ENCODE peak calls at places on chromosomes 12 and 14, in six cellular contexts. H, P, F, M, D and B are unnamed samples.

GRCh38 chr14:67620217-67620789 is 583 bp downstream of the ARG2 start:
- DNase-seq in H (peak), P (no peak), F (no peak), M (peak), D (no peak), B (peak)

GRCh38 chr12:19402743-19403400 is 36.4 kb upstream of the AEBP2 start:
- DNase-seq in H (no peak), P (no peak), F (no peak), M (no peak), D (peak), B (no peak)

GRCh38 chr12:67546718-67547117 is 101.8 kb upstream of the DYRK2 start:
- DNase-seq in H (no peak), P (no peak), F (no peak), M (no peak), D (no peak), B (no peak)

GRCh38 chr12:57733928-57734327 is 4.6 kb downstream of the AGAP2 start:
- DNase-seq in H (no peak), P (no peak), F (no peak), M (no peak), D (no peak), B (no peak)

GRCh38 chr14:60819575-60819974 is 85.0 kb downstream of the MNAT1 start:
- DNase-seq in H (no peak), P (no peak), F (no peak), M (no peak), D (no peak), B (no peak)

GRCh38 chr12:123449103-123449736 is 8.7 kb upstream of the SNRNP35 start:
- DNase-seq in H (no peak), P (no peak), F (no peak), M (no peak), D (no peak), B (no peak)

GRCh38 chr12:102948941-102949352 is 8.5 kb upstream of the ASCL1 start:
- DNase-seq in H (peak), P (peak), F (no peak), M (no peak), D (no peak), B (no peak)

GRCh38 chr12:132866251-132866828 is 21.1 kb downstream of the CHFR start:
- DNase-seq in H (no peak), P (no peak), F (no peak), M (no peak), D (no peak), B (no peak)

GRCh38 chr12:110079477-110080400 is 31.4 kb upstream of the C12orf76 start:
- DNase-seq in H (no peak), P (no peak), F (peak), M (peak), D (peak), B (no peak)

GRCh38 chr14:30227871-30228270 is 300.2 kb upstream of the PRKD1 start:
- DNase-seq in H (no peak), P (no peak), F (no peak), M (no peak), D (no peak), B (no peak)

GRCh38 chr12:89556976-89557375 is 31.1 kb upstream of the POC1B start:
- DNase-seq in H (no peak), P (no peak), F (no peak), M (no peak), D (no peak), B (no peak)

GRCh38 chr12:99453831-99454538 is 193.6 kb upstream of the GARIN6 start:
- DNase-seq in H (no peak), P (no peak), F (no peak), M (no peak), D (no peak), B (no peak)

GRCh38 chr14:75655235-75655634 is 5.4 kb downstream of the ERG28 start:
- DNase-seq in H (no peak), P (no peak), F (no peak), M (no peak), D (no peak), B (no peak)

GRCh38 chr12:124778411-124778810 is 85.3 kb downstream of the SCARB1 start:
- DNase-seq in H (peak), P (no peak), F (no peak), M (no peak), D (no peak), B (no peak)

GRCh38 chr14:89000007-89000942 is 175.8 kb downstream of the TTC8 start:
- DNase-seq in H (peak), P (no peak), F (no peak), M (no peak), D (peak), B (no peak)

GRCh38 chr14:38404100-38404541 is 148.2 kb upstream of the CLEC14A start:
- DNase-seq in H (no peak), P (no peak), F (no peak), M (no peak), D (no peak), B (no peak)

GRCh38 chr14:37865719-37866549 is 270.5 kb downstream of the TTC6 start:
- DNase-seq in H (no peak), P (no peak), F (no peak), M (no peak), D (no peak), B (no peak)

GRCh38 chr14:69358233-69358963 is 39.7 kb downstream of the ERH start:
- DNase-seq in H (peak), P (no peak), F (no peak), M (peak), D (no peak), B (no peak)

GRCh38 chr12:19688489-19688888 is 249.2 kb downstream of the AEBP2 start:
- DNase-seq in H (no peak), P (no peak), F (no peak), M (no peak), D (no peak), B (no peak)

GRCh38 chr12:100141998-100142850 is 450 bp downstream of the BLTP3B start:
- DNase-seq in H (peak), P (no peak), F (peak), M (peak), D (peak), B (no peak)

GRCh38 chr14:55807536-55807935 is 227.5 kb downstream of the KTN1 start:
- DNase-seq in H (no peak), P (no peak), F (no peak), M (no peak), D (no peak), B (no peak)

DNA sequence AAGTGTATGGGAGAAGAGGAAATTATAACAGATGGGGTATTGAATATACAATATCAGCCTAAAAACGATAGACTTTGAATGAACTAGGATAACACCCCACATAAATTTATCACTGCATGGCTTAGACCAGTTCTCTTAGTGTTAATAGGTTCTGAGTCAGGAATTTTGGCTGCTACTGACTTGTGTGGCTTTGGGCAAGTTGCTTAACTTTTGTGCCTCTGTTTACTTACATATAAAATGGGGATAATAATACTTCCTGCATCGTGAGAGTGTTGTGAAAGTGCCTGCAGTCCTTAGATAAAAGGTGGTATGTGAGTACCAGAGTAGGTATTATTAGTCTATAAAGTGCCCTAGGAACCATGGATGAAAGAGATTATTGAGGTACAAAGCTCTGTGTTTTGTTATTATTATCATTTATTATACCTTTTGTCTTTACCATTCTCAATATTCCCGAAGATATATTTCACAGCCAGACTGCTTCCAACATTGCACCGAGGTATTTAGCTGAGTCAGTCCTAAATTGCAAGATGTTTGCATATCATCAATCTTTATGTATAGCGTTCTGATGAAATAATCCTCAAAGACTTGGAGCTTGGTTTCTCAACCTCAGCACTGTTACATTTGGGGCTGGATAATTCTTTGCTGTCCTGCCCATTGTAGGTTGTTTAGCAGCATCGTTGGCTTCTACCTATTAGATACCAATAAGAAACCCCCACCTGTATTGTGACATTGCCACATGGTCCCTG is 2.3 kb upstream of the PAWR start:
- DNase-seq in H (no peak), P (no peak), F (no peak), M (no peak), D (no peak), B (no peak)
- H3K4me3 ChIP-seq in H (peak), P (peak), F (no peak), M (no peak), D (no peak), B (peak)

DNA sequence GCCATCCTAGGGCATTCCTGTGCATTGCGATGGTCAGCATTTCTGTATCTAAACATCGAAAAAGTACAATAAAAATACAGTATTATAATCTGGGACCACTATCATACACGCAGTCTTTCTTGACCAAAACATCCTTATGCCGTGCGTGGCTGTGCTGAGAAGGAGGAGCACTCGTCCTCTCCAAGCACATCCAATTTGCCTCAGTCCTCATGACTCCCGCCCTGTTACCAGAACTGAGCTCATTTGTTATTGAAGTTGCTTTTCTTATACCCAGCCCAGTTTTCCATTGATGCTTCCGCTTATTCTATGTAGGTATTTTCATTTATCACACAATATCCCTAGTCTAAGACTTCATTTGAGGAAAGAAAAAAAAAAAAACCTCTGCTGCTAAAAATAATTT is 237.0 kb upstream of the PLEKHG7 start:
- DNase-seq in H (no peak), P (no peak), F (no peak), M (no peak), D (no peak), B (no peak)
- H3K4me3 ChIP-seq in H (no peak), P (no peak), F (no peak), M (no peak), D (no peak), B (no peak)

GRCh38 chr12:91182664-91183455 is at the start of gene DCN:
- DNase-seq in H (no peak), P (no peak), F (no peak), M (no peak), D (no peak), B (no peak)
- H3K4me3 ChIP-seq in H (no peak), P (no peak), F (no peak), M (peak), D (peak), B (peak)

DNA sequence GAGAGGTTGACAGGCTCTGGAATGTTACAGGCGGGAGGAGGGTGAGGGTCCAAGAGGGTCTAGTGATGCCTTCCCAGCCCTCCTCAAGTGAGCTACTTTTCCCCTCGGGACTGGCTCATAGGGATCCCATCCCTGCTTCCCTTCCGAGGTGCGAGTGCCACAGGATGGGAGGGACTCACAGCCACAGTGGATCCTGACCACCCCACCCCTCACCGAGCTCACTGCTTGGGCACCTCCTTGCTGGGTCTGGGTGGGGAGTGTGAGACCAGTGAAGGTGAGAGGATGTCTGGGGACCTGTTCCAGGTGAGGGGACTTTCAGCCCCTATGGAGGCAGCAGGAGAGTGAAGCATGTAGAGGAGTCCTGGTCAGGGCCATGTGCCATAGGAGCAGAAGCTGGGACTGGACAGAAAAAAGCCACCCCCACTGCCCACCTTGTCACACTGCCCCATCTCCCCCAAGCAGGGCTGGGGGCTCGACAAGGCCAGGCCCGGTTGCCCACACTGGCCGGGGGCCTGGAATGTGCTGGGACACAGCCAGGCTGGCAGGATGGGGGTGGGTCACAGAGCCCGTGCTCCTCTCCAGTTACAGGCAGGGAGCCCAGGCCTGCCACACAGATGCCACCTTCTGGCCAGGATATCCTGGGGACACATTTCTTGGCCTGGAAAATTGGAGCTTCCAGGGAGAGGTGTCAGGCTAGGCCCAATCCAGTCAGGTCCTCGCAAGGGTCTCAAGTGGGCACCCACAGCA is 1.7 kb upstream of the TNS2 start:
- DNase-seq in H (peak), P (no peak), F (no peak), M (peak), D (peak), B (peak)
- H3K4me3 ChIP-seq in H (peak), P (peak), F (no peak), M (peak), D (peak), B (peak)

DNA sequence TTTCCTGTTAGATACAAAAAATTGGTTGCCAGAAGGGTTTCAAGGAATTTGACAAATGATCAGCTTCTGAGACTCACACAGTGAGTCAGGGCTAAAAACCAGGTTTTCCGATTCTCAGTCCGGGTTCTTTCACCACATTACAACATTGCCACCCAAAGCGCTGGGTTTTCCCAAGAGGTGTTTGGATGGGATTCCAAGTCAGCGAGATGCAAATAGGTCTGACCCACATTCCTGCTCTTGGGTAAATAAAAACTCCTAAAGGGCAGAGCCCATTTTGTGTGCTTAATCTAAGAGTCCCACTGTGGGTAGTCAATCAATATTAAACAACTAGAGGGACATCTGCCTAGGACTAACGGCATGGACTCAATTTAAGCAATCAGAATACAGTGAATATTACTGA is 5.4 kb upstream of the RIC8B start:
- DNase-seq in H (peak), P (no peak), F (no peak), M (no peak), D (no peak), B (no peak)
- H3K4me3 ChIP-seq in H (no peak), P (no peak), F (no peak), M (no peak), D (no peak), B (no peak)

GRCh38 chr14:91375748-91376452 is 41.7 kb downstream of the CCDC88C start:
- DNase-seq in H (no peak), P (no peak), F (no peak), M (no peak), D (no peak), B (no peak)
- H3K4me3 ChIP-seq in H (no peak), P (no peak), F (no peak), M (no peak), D (no peak), B (no peak)

DNA sequence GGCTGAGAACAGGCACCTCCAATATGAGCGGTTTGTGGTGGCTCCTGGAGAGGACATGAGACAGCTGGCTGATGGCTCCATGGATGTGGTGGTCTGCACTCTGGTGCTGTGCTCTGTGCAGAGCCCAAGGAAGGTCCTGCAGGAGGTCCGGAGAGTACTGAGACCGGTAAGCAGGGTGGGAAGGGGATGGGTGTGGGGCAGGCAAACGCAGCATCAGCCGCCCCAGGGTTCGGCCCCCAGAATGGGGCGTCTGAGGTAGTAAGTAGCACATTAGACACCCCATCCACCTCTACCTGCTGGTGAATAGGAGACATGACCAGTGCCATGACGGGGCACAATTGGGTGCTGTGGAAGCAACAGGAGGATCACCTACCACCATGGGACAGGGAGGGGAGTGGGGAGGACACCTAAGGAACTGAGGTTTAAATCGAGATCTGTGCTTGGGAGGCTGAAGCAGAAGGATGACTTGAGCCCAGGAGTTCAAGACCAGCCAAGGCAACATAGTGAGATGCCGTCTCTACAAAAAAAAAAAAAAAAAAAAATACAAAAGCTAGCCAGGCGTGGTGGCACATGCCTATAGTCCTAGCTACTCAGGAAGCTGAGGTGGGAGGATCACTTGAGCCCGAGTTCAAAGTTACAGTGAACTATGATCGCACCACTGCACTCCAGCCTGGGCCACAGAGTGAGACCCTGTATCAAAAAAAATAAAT is 25.5 kb downstream of the ITGA7 start:
- DNase-seq in H (no peak), P (no peak), F (no peak), M (peak), D (no peak), B (peak)
- H3K4me3 ChIP-seq in H (peak), P (peak), F (no peak), M (no peak), D (peak), B (no peak)